ENCODE peak calls at places on chromosomes 16 and 17, in five cellular contexts. One of them, this sample, is unnamed. For H3K4me1, the result is how much of the 10 kb centered on the place peaks cover.

GRCh38 chr16:16917201-16917600 is 538.3 kb downstream of the NPIPA7 start:
- DNase-seq in transverse colon: no peak
- DNase-seq in body of pancreas: no peak
- DNase-seq in ovary: no peak
- DNase-seq in HCT116: no peak
- DNase-seq in this sample: no peak

GRCh38 chr17:34850023-34850422 is 111.2 kb downstream of the CCT6B start:
- DNase-seq in body of pancreas: no peak
- DNase-seq in ovary: no peak
- DNase-seq in transverse colon: no peak
- DNase-seq in HCT116: no peak
- DNase-seq in this sample: no peak

GRCh38 chr17:29870836-29871430 is 59.1 kb downstream of the SSH2 start:
- DNase-seq in ovary: no peak
- DNase-seq in transverse colon: no peak
- DNase-seq in body of pancreas: no peak
- DNase-seq in HCT116: no peak
- DNase-seq in this sample: no peak

GRCh38 chr16:74909665-74910064 is 75.3 kb downstream of the WDR59 start:
- DNase-seq in transverse colon: no peak
- DNase-seq in HCT116: no peak
- DNase-seq in body of pancreas: no peak
- DNase-seq in ovary: no peak
- DNase-seq in this sample: no peak

GRCh38 chr17:36849871-36850348 is 87.4 kb upstream of the LHX1 start:
- DNase-seq in HCT116: peak
- DNase-seq in transverse colon: no peak
- DNase-seq in ovary: no peak
- DNase-seq in body of pancreas: no peak
- DNase-seq in this sample: no peak

GRCh38 chr17:8681175-8681949 is 50.8 kb upstream of the MYH10 start:
- DNase-seq in body of pancreas: no peak
- DNase-seq in HCT116: no peak
- DNase-seq in transverse colon: no peak
- DNase-seq in ovary: no peak
- DNase-seq in this sample: no peak

GRCh38 chr16:84955427-84955826 is 55.9 kb downstream of the ZDHHC7 start:
- DNase-seq in HCT116: no peak
- DNase-seq in transverse colon: no peak
- DNase-seq in ovary: no peak
- DNase-seq in body of pancreas: peak
- DNase-seq in this sample: no peak

GRCh38 chr16:21247376-21247775 is 13.9 kb downstream of the ANKS4B start:
- DNase-seq in ovary: no peak
- DNase-seq in transverse colon: no peak
- DNase-seq in HCT116: no peak
- DNase-seq in body of pancreas: no peak
- DNase-seq in this sample: no peak

GRCh38 chr17:8188408-8188839 is 1.6 kb downstream of the BORCS6 start:
- DNase-seq in HCT116: no peak
- DNase-seq in ovary: peak
- DNase-seq in body of pancreas: peak
- DNase-seq in transverse colon: no peak
- DNase-seq in this sample: no peak

GRCh38 chr16:85640606-85641005 is 27.5 kb downstream of the GSE1 start:
- DNase-seq in HCT116: no peak
- DNase-seq in body of pancreas: no peak
- DNase-seq in transverse colon: no peak
- DNase-seq in ovary: no peak
- DNase-seq in this sample: no peak

GRCh38 chr16:20079106-20079505 is 5.4 kb upstream of the GPR139 start:
- DNase-seq in ovary: no peak
- DNase-seq in HCT116: no peak
- DNase-seq in body of pancreas: no peak
- DNase-seq in transverse colon: no peak
- DNase-seq in this sample: no peak

GRCh38 chr16:48246066-48246465 is 1.3 kb downstream of the ABCC11 start:
- DNase-seq in transverse colon: no peak
- DNase-seq in body of pancreas: no peak
- DNase-seq in ovary: no peak
- DNase-seq in HCT116: no peak
- DNase-seq in this sample: no peak

GRCh38 chr17:62963296-62963695 is 2.7 kb upstream of the TANC2 start:
- DNase-seq in body of pancreas: no peak
- DNase-seq in HCT116: peak
- DNase-seq in ovary: no peak
- DNase-seq in transverse colon: no peak
- DNase-seq in this sample: no peak

GRCh38 chr17:71759422-71760060 is 361.3 kb upstream of the SOX9 start:
- DNase-seq in ovary: no peak
- DNase-seq in transverse colon: no peak
- DNase-seq in HCT116: no peak
- DNase-seq in body of pancreas: no peak
- DNase-seq in this sample: no peak

GRCh38 chr17:16931318-16932060 is 40.4 kb downstream of the TNFRSF13B start:
- DNase-seq in body of pancreas: no peak
- DNase-seq in ovary: no peak
- DNase-seq in transverse colon: no peak
- DNase-seq in HCT116: no peak
- DNase-seq in this sample: no peak

GRCh38 chr17:17511293-17511741 is 15.1 kb upstream of the RASD1 start:
- DNase-seq in body of pancreas: no peak
- DNase-seq in HCT116: no peak
- DNase-seq in ovary: no peak
- DNase-seq in transverse colon: no peak
- DNase-seq in this sample: no peak

GRCh38 chr16:25100511-25100910 is 11.0 kb upstream of the LCMT1 start:
- DNase-seq in transverse colon: no peak
- DNase-seq in body of pancreas: no peak
- DNase-seq in HCT116: no peak
- DNase-seq in ovary: no peak
- DNase-seq in this sample: no peak

GRCh38 chr16:56743840-56744239 is 13.9 kb downstream of the NUP93 start:
- DNase-seq in body of pancreas: no peak
- DNase-seq in ovary: no peak
- DNase-seq in HCT116: no peak
- DNase-seq in transverse colon: no peak
- DNase-seq in this sample: no peak

GRCh38 chr17:81512984-81513668 is 527 bp upstream of the ACTG1 start:
- DNase-seq in ovary: peak
- DNase-seq in HCT116: no peak
- DNase-seq in transverse colon: peak
- DNase-seq in body of pancreas: peak
- DNase-seq in this sample: peak

GRCh38 chr16:83785455-83785854 is 22.3 kb upstream of the HSBP1 start:
- DNase-seq in HCT116: no peak
- DNase-seq in ovary: no peak
- DNase-seq in body of pancreas: no peak
- DNase-seq in transverse colon: no peak
- DNase-seq in this sample: no peak

DNA sequence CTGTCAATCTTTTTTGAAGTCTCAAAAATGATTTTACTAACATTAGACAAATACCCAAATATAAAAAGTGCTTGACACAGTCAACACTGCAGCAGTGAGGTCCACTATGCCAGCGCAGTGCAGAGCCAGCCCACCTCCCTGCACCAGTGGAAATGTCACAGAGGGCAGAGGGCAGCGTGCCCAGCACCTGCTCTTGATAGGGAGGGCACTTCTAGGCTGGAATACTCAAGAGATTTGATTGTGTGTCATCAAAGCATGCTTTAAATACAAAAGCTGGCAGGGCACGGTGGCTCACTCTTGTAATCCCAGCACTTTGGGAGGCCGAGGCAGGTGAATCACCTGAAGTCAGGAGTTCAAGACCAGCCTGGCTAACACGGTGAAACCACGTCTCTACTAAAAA is 136.0 kb downstream of the ANKRD11 start:
- DNase-seq in body of pancreas: peak
- DNase-seq in ovary: no peak
- DNase-seq in transverse colon: no peak
- DNase-seq in HCT116: no peak
- DNase-seq in this sample: no peak
- H3K4me1 ChIP-seq in body of pancreas: half or more
- H3K4me1 ChIP-seq in ovary: under half
- H3K4me1 ChIP-seq in transverse colon: under half
- H3K4me1 ChIP-seq in HCT116: under half
- H3K4me1 ChIP-seq in this sample: under half

DNA sequence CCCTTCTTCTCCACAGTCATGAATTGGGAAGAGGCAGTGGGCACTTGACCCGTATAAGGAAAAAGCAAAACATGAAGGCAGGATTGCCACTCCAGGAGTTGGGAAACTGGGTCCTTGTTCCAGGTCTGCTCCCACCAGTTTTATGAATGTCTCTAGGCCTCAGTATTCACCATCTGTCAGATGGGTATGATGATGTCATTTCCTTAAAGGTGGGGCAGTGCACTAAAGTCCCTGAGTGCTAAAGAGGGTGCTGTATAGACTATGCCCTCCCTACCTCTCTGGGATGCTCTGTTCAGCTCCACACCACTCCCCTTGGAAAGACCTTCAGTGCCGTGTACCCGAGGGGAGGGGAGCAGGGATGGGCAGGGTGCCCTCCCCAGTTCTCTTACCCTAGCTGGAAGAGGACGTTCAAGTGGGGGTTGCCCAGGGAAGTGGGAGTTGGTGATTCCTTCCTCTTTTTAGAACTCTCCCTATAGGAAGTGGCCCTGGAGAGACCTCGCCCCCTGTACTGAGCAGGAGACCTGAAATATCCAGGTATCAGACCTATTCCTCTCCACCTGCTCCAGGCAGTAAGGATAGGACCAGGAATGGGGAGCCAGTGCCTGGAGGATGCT is 2.2 kb downstream of the LASP1 start:
- DNase-seq in HCT116: no peak
- DNase-seq in ovary: no peak
- DNase-seq in transverse colon: no peak
- DNase-seq in body of pancreas: no peak
- DNase-seq in this sample: no peak
- H3K4me3 ChIP-seq in HCT116: peak
- H3K4me3 ChIP-seq in ovary: peak
- H3K4me3 ChIP-seq in transverse colon: peak
- H3K4me3 ChIP-seq in body of pancreas: no peak
- H3K4me3 ChIP-seq in this sample: no peak

GRCh38 chr16:30606004-30606403 is 4.2 kb downstream of the ZNF689 start:
- DNase-seq in body of pancreas: no peak
- DNase-seq in transverse colon: no peak
- DNase-seq in HCT116: no peak
- DNase-seq in ovary: no peak
- DNase-seq in this sample: no peak

GRCh38 chr16:30605148-30605547 is 5.0 kb downstream of the ZNF689 start:
- DNase-seq in transverse colon: no peak
- DNase-seq in ovary: no peak
- DNase-seq in body of pancreas: peak
- DNase-seq in HCT116: no peak
- DNase-seq in this sample: no peak

GRCh38 chr16:30604316-30604947 is 5.8 kb downstream of the ZNF689 start:
- DNase-seq in ovary: no peak
- DNase-seq in transverse colon: no peak
- DNase-seq in body of pancreas: no peak
- DNase-seq in HCT116: no peak
- DNase-seq in this sample: no peak

GRCh38 chr16:30609928-30610839 is at the start of gene ZNF689:
- DNase-seq in body of pancreas: peak
- DNase-seq in ovary: peak
- DNase-seq in transverse colon: peak
- DNase-seq in HCT116: peak
- DNase-seq in this sample: peak

GRCh38 chr16:30609002-30609927 is 924 bp downstream of the ZNF689 start:
- DNase-seq in ovary: peak
- DNase-seq in body of pancreas: peak
- DNase-seq in HCT116: no peak
- DNase-seq in transverse colon: peak
- DNase-seq in this sample: peak
- TF ChIP-seq POLR2A in ovary: no peak
- TF ChIP-seq POLR2A in body of pancreas: no peak
- TF ChIP-seq POLR2A in HCT116: no peak
- TF ChIP-seq POLR2A in transverse colon: no peak
- TF ChIP-seq POLR2A in this sample: no peak

GRCh38 chr16:8945626-8946296 is 17.9 kb downstream of the USP7 start:
- DNase-seq in ovary: no peak
- DNase-seq in HCT116: no peak
- DNase-seq in body of pancreas: no peak
- DNase-seq in transverse colon: no peak
- DNase-seq in this sample: no peak
- H3K4me1 ChIP-seq in ovary: under half
- H3K4me1 ChIP-seq in HCT116: under half
- H3K4me1 ChIP-seq in body of pancreas: half or more
- H3K4me1 ChIP-seq in transverse colon: half or more
- H3K4me1 ChIP-seq in this sample: under half

DNA sequence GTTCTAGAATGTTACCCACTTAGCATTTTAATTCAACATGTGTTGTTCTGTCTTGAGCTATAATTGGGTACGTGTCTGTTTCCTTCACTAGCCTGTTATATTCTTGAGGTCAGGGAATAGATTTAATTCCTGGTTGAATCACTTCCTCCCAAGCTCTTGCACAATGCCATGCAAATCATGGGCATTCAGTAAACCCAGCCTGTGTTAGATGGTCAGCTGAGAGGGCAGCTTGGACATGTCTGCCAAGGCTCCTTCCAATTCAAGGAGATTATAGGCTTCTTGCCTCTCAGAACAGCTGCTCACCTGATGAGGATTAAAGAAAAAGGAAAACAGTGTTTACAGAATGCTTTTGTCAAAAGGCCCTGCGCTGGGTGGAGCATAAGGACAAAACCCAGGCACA is 12.6 kb downstream of the C1QTNF1 start:
- DNase-seq in transverse colon: no peak
- DNase-seq in ovary: no peak
- DNase-seq in HCT116: no peak
- DNase-seq in body of pancreas: peak
- DNase-seq in this sample: no peak
- H3K4me3 ChIP-seq in transverse colon: no peak
- H3K4me3 ChIP-seq in ovary: no peak
- H3K4me3 ChIP-seq in HCT116: no peak
- H3K4me3 ChIP-seq in body of pancreas: no peak
- H3K4me3 ChIP-seq in this sample: no peak

GRCh38 chr16:81752225-81752875 is 26.7 kb upstream of the PLCG2 start:
- DNase-seq in body of pancreas: peak
- DNase-seq in transverse colon: peak
- DNase-seq in HCT116: no peak
- DNase-seq in ovary: no peak
- DNase-seq in this sample: no peak
- TF ChIP-seq POLR2A in body of pancreas: no peak
- TF ChIP-seq POLR2A in transverse colon: no peak
- TF ChIP-seq POLR2A in HCT116: no peak
- TF ChIP-seq POLR2A in ovary: no peak
- TF ChIP-seq POLR2A in this sample: no peak

GRCh38 chr17:42133461-42134041 is 10.9 kb downstream of the HSPB9 start:
- DNase-seq in body of pancreas: peak
- DNase-seq in ovary: no peak
- DNase-seq in transverse colon: peak
- DNase-seq in HCT116: no peak
- DNase-seq in this sample: no peak
- H3K4me1 ChIP-seq in body of pancreas: half or more
- H3K4me1 ChIP-seq in ovary: under half
- H3K4me1 ChIP-seq in transverse colon: half or more
- H3K4me1 ChIP-seq in HCT116: under half
- H3K4me1 ChIP-seq in this sample: under half